ENCODE peak calls at places on chromosome 1, in ten cellular contexts. G, B, N, Y, Q, M, W, K, J and I are unnamed samples.

GRCh38 chr1:21362096-21362495 is 71.8 kb upstream of the ECE1 start:
- DNase-seq in B (no peak), N (no peak), K (no peak), Q (no peak), W (no peak), Y (no peak), J (no peak), G (no peak), M (no peak), I (no peak)

GRCh38 chr1:210754931-210755670 is 378.8 kb downstream of the KCNH1 start:
- DNase-seq in Q (no peak), B (peak; percentile 27), N (no peak), M (no peak), W (no peak), G (no peak), J (no peak), Y (peak; percentile 20), K (no peak), I (no peak)

GRCh38 chr1:210603123-210603522 is 274.4 kb downstream of the HHAT start:
- DNase-seq in B (no peak), W (no peak), J (no peak), K (no peak), N (no peak), M (no peak), Y (no peak), G (no peak), Q (no peak), I (no peak)

GRCh38 chr1:55062801-55063561 is 23.6 kb downstream of the PCSK9 start:
- DNase-seq in K (peak; percentile 34), G (no peak), W (no peak), Q (no peak), J (no peak), M (no peak), N (no peak), B (no peak), Y (no peak), I (no peak)

GRCh38 chr1:246971322-246971721 is 36.5 kb downstream of the ZNF695 start:
- DNase-seq in M (peak; percentile 64), Q (peak; percentile 8), G (peak; percentile 81), K (peak; percentile 78), J (peak; percentile 21), N (peak; percentile 61), W (peak; percentile 67), B (peak; percentile 18), Y (no peak), I (peak; percentile 77)

GRCh38 chr1:115230281-115230680 is 107.8 kb downstream of the NGF start:
- DNase-seq in J (no peak), Y (no peak), W (no peak), K (no peak), G (peak; percentile 58), B (no peak), Q (no peak), N (no peak), M (no peak), I (no peak)

GRCh38 chr1:5891736-5892135 is 100.5 kb downstream of the NPHP4 start:
- DNase-seq in G (no peak), N (no peak), K (no peak), B (peak; percentile 49), J (peak; percentile 63), M (no peak), W (no peak), Y (peak; percentile 64), Q (no peak), I (peak; percentile 70)

GRCh38 chr1:229664133-229664689 is 38.2 kb downstream of the URB2 start:
- DNase-seq in Q (peak; percentile 84), N (no peak), K (no peak), G (peak; percentile 59), J (no peak), B (peak; percentile 46), Y (peak; percentile 17), M (peak; percentile 84), W (peak; percentile 91), I (peak; percentile 14)